ENCODE peak calls at places on chromosomes 4 and X, in eight cellular contexts. L is prostate gland, X is foreskin fibroblast, Q is tibial nerve, A is foreskin keratinocyte, E is GM12865, Z is choroid plexus epithelial cell, F is fibroblast of the aortic adventitia. J is an unnamed sample.

GRCh38 chr4:170666909-170667308 is 577.2 kb upstream of the AADAT start:
- DNase-seq in L (no peak), Z (no peak), F (no peak), X (no peak), E (peak; percentile 54), Q (no peak), A (no peak), J (no peak)

GRCh38 chrX:140949231-140949630 is 53.2 kb upstream of the SPANXB1 start:
- DNase-seq in A (no peak), F (no peak), Z (no peak), L (no peak), Q (no peak), E (no peak), X (no peak), J (no peak)

GRCh38 chr4:153142700-153143438 is 61.4 kb upstream of the TRIM2 start:
- DNase-seq in F (peak; percentile 85), X (peak; percentile 85), L (peak; percentile 64), Q (peak; percentile 35), A (peak; percentile 47), Z (peak; percentile 82), E (peak; percentile 56), J (peak; percentile 28)

GRCh38 chr4:76782837-76783236 is 115.1 kb downstream of the SOWAHB start:
- DNase-seq in Q (no peak), L (no peak), A (peak; percentile 77), Z (peak; percentile 93), F (peak; percentile 80), X (peak; percentile 82), E (no peak), J (no peak)

GRCh38 chrX:24242649-24243556 is 71.0 kb downstream of the SUPT20HL2 start:
- DNase-seq in E (peak; percentile 96), A (no peak), L (peak; percentile 4), F (peak; percentile 93), X (peak; percentile 85), Z (peak; percentile 95), Q (peak; percentile 40), J (no peak)

GRCh38 chr4:69860521-69861298 is 765 bp upstream of the SULT1E1 start:
- DNase-seq in L (no peak), A (peak; percentile 59), X (no peak), Q (no peak), E (no peak), F (no peak), Z (no peak), J (no peak)

GRCh38 chrX:37846934-37847732 is at the start of gene DYNLT3:
- DNase-seq in A (peak; percentile 41), L (peak; percentile 67), X (peak; percentile 90), Z (peak; percentile 61), F (peak; percentile 53), E (peak; percentile 85), Q (peak; percentile 49), J (peak; percentile 10)

GRCh38 chr4:107034982-107035710 is 967 bp downstream of the DKK2 start:
- DNase-seq in Z (peak; percentile 46), Q (peak; percentile 13), X (peak; percentile 70), E (no peak), A (no peak), L (no peak), F (peak; percentile 12), J (no peak)

GRCh38 chr4:48490680-48491513 is 845 bp downstream of the ZAR1 start:
- DNase-seq in Z (no peak), A (no peak), F (no peak), E (no peak), Q (no peak), L (no peak), X (no peak), J (no peak)

GRCh38 chrX:28697732-28698131 is 110.5 kb downstream of the IL1RAPL1 start:
- DNase-seq in Z (no peak), E (peak; percentile 0), Q (no peak), A (no peak), L (no peak), X (no peak), F (no peak), J (no peak)

GRCh38 chr4:54645830-54646229 is 11.9 kb upstream of the KIT start:
- DNase-seq in E (no peak), X (no peak), F (no peak), L (no peak), A (no peak), Q (no peak), Z (no peak), J (no peak)

GRCh38 chrX:46665232-46666162 is 91.9 kb downstream of the CHST7 start:
- DNase-seq in X (peak; percentile 28), A (peak; percentile 74), Q (no peak), F (no peak), L (no peak), E (no peak), Z (no peak), J (no peak)

GRCh38 chrX:148507413-148507812 is 7.0 kb downstream of the AFF2 start:
- DNase-seq in X (no peak), Z (no peak), F (peak; percentile 27), E (no peak), L (no peak), A (no peak), Q (no peak), J (no peak)

GRCh38 chrX:38061335-38061734 is 55.0 kb downstream of the SYTL5 start:
- DNase-seq in L (no peak), A (peak; percentile 20), X (peak; percentile 70), F (peak; percentile 34), Q (no peak), E (no peak), Z (no peak), J (no peak)

GRCh38 chrX:2500681-2501151 is at the start of the genes DHRSX and ZBED1:
- DNase-seq in Z (no peak), F (no peak), L (no peak), E (peak; percentile 60), X (peak; percentile 65), A (no peak), Q (no peak), J (no peak)

GRCh38 chr4:140653718-140654515 is 85.2 kb upstream of the UCP1 start:
- DNase-seq in A (peak; percentile 30), X (peak; percentile 74), F (peak; percentile 83), Z (peak; percentile 86), Q (no peak), L (no peak), E (no peak), J (no peak)

GRCh38 chrX:151621422-151621821 is 57.9 kb downstream of the PASD1 start:
- DNase-seq in Q (no peak), F (no peak), X (no peak), L (no peak), A (no peak), Z (no peak), E (no peak), J (no peak)

GRCh38 chr4:20249333-20249732 is 2.4 kb upstream of the SLIT2 start:
- DNase-seq in Z (peak; percentile 82), A (peak; percentile 32), L (no peak), E (no peak), X (peak; percentile 85), F (peak; percentile 83), Q (no peak), J (no peak)

GRCh38 chr4:120009731-120010130 is 56.9 kb downstream of the MAD2L1 start:
- DNase-seq in X (peak; percentile 94), L (no peak), E (no peak), F (peak; percentile 37), Z (peak; percentile 94), Q (no peak), A (peak; percentile 57), J (no peak)

GRCh38 chrX:107716045-107716684 is 59.4 kb downstream of the TSC22D3 start:
- DNase-seq in X (peak; percentile 52), L (no peak), Q (no peak), E (peak; percentile 45), F (peak; percentile 19), A (no peak), Z (peak; percentile 34), J (no peak)

DNA sequence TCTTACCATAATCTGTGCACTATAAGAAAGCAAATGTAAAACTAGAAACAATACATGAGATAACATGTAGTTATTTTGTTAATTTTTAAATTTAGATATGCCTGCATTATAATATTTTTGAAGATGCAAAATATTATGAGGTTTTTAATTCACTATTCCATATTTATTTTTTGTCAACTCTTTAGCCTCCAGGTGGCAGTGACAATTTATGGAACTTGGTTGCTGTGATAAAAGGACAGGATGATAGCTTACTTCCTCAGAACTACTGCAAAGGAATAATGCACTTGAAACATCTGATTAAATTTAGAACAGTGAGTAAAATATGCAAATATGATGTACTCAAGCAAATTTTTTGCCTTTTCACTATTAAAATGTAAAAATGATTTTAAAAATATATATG is 45.1 kb downstream of the SPATA4 start:
- DNase-seq in A (peak; percentile 28), Q (no peak), X (peak; percentile 58), F (peak; percentile 65), E (peak; percentile 18), L (no peak), Z (peak; percentile 56), J (no peak)
- TF ChIP-seq CTCF in A (peak; percentile 71), Q (no peak), X (peak; percentile 14), F (peak; percentile 33), E (no peak), L (no peak), Z (peak; percentile 38), J (peak; percentile 50)

GRCh38 chr4:34953145-34953799 is 1291.0 kb downstream of the ARAP2 start:
- DNase-seq in F (no peak), A (no peak), X (no peak), Q (no peak), Z (no peak), L (no peak), E (peak; percentile 1), J (no peak)
- TF ChIP-seq CTCF in F (no peak), A (peak; percentile 38), X (peak; percentile 16), Q (no peak), Z (no peak), L (no peak), E (no peak), J (no peak)

DNA sequence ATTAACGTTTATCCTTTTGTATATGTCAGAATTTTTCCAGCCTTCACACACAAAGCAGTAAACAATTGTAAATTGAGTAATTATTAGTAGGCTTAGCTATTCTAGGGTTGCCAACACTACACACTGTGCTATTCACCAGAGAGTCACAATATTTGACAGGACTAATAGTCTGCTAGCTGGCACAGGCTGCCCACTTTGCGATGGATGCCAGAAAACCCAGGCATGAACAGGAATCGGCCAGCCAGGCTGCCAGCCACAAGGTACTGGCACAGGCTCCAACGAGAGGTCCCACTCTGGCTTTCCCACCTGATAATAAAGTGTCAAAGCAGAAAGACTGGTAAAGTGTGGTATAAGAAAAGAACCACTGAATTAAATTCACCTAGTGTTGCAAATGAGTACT is 94.8 kb downstream of the TET2 start:
- DNase-seq in Z (no peak), A (no peak), E (no peak), F (no peak), L (peak; percentile 51), X (no peak), Q (no peak), J (peak; percentile 4)
- TF ChIP-seq CTCF in Z (no peak), A (no peak), E (no peak), F (no peak), L (no peak), X (no peak), Q (no peak), J (no peak)

DNA sequence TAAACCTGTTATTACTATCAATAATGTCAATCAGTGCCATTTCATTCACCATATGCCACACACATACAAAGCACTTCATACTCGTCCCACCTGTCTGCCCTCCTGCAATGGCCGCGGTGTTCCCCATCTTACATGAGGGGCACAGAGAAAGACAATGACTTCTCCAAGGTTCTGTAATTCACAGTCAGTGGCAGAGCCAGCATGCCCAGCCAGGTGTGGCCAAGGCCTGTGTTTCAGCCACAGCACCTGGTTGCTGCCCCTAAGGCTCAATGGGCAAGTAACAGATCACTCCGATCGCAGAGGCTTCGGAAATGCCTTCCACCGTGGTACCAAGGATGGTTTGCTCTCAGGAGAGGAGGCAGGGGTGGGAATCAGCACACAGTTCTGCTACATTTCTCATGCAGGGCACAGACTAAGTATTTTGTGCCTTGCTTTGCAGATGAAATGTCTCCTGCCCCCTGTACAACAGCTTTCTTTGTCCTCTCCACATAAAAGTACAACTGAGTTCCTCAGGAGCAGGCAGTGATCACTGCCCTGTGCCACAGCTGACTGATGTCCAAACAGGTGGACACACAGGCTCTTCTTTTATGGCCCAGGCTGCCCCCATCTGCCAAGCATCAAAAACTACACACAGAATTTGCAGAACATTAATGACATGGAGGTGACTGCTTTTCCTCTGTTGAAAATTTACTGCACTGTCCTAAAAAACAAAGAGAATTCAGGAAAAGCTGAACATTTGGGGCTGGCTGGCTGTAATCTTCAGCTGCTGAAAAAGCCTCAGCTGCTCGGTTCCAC is 10.8 kb downstream of the AFAP1 start:
- DNase-seq in E (no peak), X (peak; percentile 70), A (no peak), Q (no peak), Z (peak; percentile 67), F (no peak), L (peak; percentile 19), J (no peak)
- TF ChIP-seq CTCF in E (no peak), X (peak; percentile 31), A (peak; percentile 43), Q (no peak), Z (peak; percentile 60), F (peak; percentile 16), L (no peak), J (no peak)

J was measured in thoracic aorta.